ENCODE peak calls at places on chromosome 21, in five cellular contexts. K is RCC 7860; E is skeletal muscle cell; Q is activated T-cell treated with anti-CD3 and anti-CD28 coated beads, Interleukin-2, amount 50 U/mL, for 72 hours; N is stimulated activated CD8-positive, alpha-beta memory T cell treated with anti-CD3 and anti-CD28 coated beads, Interleukin-7, amount 100 ng/mL, for 24 hours. Z is an unnamed sample.

GRCh38 chr21:42286416-42286815 is 28.8 kb downstream of the TFF3 start:
- DNase-seq in K (no peak), E (no peak), Q (no peak), N (no peak), Z (no peak)

GRCh38 chr21:32771134-32771523 is 426 bp downstream of the PAXBP1 start:
- DNase-seq in K (peak), E (peak), Q (peak), N (no peak), Z (peak)

GRCh38 chr21:15004721-15005370 is 60.0 kb downstream of the NRIP1 start:
- DNase-seq in K (peak), E (no peak), Q (no peak), N (no peak), Z (no peak)

GRCh38 chr21:39079617-39080016 is 103.6 kb downstream of the PSMG1 start:
- DNase-seq in K (no peak), E (no peak), Q (no peak), N (no peak), Z (no peak)

GRCh38 chr21:42160111-42160949 is 58.6 kb upstream of the ABCG1 start:
- DNase-seq in K (no peak), E (no peak), Q (no peak), N (no peak), Z (no peak)

GRCh38 chr21:37787456-37787855 is 128.8 kb downstream of the KCNJ6 start:
- DNase-seq in K (peak), E (peak), Q (no peak), N (no peak), Z (peak)

GRCh38 chr21:27827972-27828371 is 861.1 kb upstream of the ADAMTS5 start:
- DNase-seq in K (no peak), E (no peak), Q (no peak), N (no peak), Z (no peak)

GRCh38 chr21:39972471-39972870 is 105.2 kb downstream of the PCP4 start:
- DNase-seq in K (no peak), E (no peak), Q (no peak), N (no peak), Z (no peak)

GRCh38 chr21:37799193-37800121 is 116.8 kb downstream of the KCNJ6 start:
- DNase-seq in K (no peak), E (no peak), Q (no peak), N (no peak), Z (no peak)

GRCh38 chr21:15195768-15196167 is 131.0 kb upstream of the NRIP1 start:
- DNase-seq in K (no peak), E (no peak), Q (no peak), N (no peak), Z (no peak)

GRCh38 chr21:41768371-41769042 is 1.7 kb upstream of the RIPK4 start:
- DNase-seq in K (peak), E (peak), Q (peak), N (no peak), Z (peak)

GRCh38 chr21:34129039-34129891 is 55.9 kb downstream of the MRPS6 start:
- DNase-seq in K (peak), E (peak), Q (peak), N (peak), Z (peak)

GRCh38 chr21:45035477-45035848 is 38.9 kb upstream of the ADARB1 start:
- DNase-seq in K (no peak), E (no peak), Q (no peak), N (no peak), Z (no peak)

GRCh38 chr21:31335957-31336738 is 7.9 kb downstream of the TIAM1 start:
- DNase-seq in K (peak), E (peak), Q (no peak), N (no peak), Z (peak)

GRCh38 chr21:31273278-31273677 is 70.8 kb downstream of the TIAM1 start:
- DNase-seq in K (no peak), E (no peak), Q (peak), N (no peak), Z (no peak)

GRCh38 chr21:35102488-35103407 is 53.6 kb upstream of the RUNX1 start:
- DNase-seq in K (no peak), E (no peak), Q (peak), N (no peak), Z (no peak)

GRCh38 chr21:33682992-33683627 is 40.8 kb downstream of the ITSN1 start:
- DNase-seq in K (peak), E (peak), Q (no peak), N (no peak), Z (peak)

GRCh38 chr21:39346671-39347327 is 2.1 kb downstream of the HMGN1 start:
- DNase-seq in K (no peak), E (no peak), Q (no peak), N (no peak), Z (no peak)

GRCh38 chr21:33071878-33072306 is 2.0 kb downstream of the OLIG1 start:
- DNase-seq in K (no peak), E (no peak), Q (peak), N (no peak), Z (no peak)

GRCh38 chr21:46375560-46376230 is 51.7 kb downstream of the PCNT start:
- DNase-seq in K (no peak), E (no peak), Q (no peak), N (no peak), Z (no peak)

GRCh38 chr21:16072692-16073091 is 342.9 kb downstream of the USP25 start:
- DNase-seq in K (no peak), E (peak), Q (no peak), N (no peak), Z (no peak)

GRCh38 chr21:21688877-21689276 is 690.7 kb downstream of the NCAM2 start:
- DNase-seq in K (no peak), E (no peak), Q (no peak), N (no peak), Z (peak)

GRCh38 chr21:44983421-44984206 is 43.8 kb downstream of the SLX9 start:
- DNase-seq in K (no peak), E (no peak), Q (no peak), N (no peak), Z (no peak)

GRCh38 chr21:45317401-45318145 is 29.9 kb upstream of the POFUT2 start:
- DNase-seq in K (no peak), E (peak), Q (no peak), N (no peak), Z (no peak)

GRCh38 chr21:35088235-35088865 is 39.2 kb upstream of the RUNX1 start:
- DNase-seq in K (no peak), E (no peak), Q (peak), N (no peak), Z (no peak)

GRCh38 chr21:44898011-44898493 is 22.6 kb downstream of the ITGB2 start:
- DNase-seq in K (no peak), E (no peak), Q (no peak), N (no peak), Z (no peak)

Z was measured in ACHN.